ENCODE peak calls at places on chromosomes 16 and 17, in nine cellular contexts. M is OCI-LY7; H is upper lobe of right lung; W is stimulated activated CD4-positive, alpha-beta T cell treated with anti-CD3 and anti-CD28 coated beads, Interleukin-12 subunit alpha, Interleukin-12 subunit beta, amount 100 ng/mL, for 24 hours; L is NCI-H1092; G is SK-N-SH; Q is dermis microvascular lymphatic vessel endothelial cell; B is activated CD4-positive, alpha-beta T cell treated with anti-CD3 and anti-CD28 coated beads, Interleukin-2, amount 50 U/mL, for 48 hours; P is activated CD4-positive, CD25-positive, alpha-beta regulatory T cell. E is an unnamed sample.

GRCh38 chr16:48029768-48030167 is 126.0 kb downstream of the ABCC12 start:
- DNase-seq in M (no peak), H (no peak), W (no peak), L (no peak), G (no peak), Q (no peak), B (no peak), P (no peak), E (no peak)

GRCh38 chr17:70552230-70552981 is 383.1 kb downstream of the KCNJ2 start:
- DNase-seq in M (peak; percentile 69), H (no peak), W (no peak), L (peak; percentile 23), G (peak; percentile 72), Q (peak; percentile 51), B (no peak), P (no peak), E (peak; percentile 36)

GRCh38 chr17:72165202-72165972 is 44.6 kb downstream of the SOX9 start:
- DNase-seq in M (no peak), H (no peak), W (no peak), L (no peak), G (no peak), Q (no peak), B (no peak), P (no peak), E (no peak)

GRCh38 chr17:66399441-66399840 is 97.0 kb downstream of the PRKCA start:
- DNase-seq in M (no peak), H (no peak), W (no peak), L (no peak), G (no peak), Q (no peak), B (no peak), P (no peak), E (no peak)

GRCh38 chr17:13545941-13546340 is 55.8 kb downstream of the HS3ST3A1 start:
- DNase-seq in M (no peak), H (no peak), W (no peak), L (no peak), G (no peak), Q (no peak), B (no peak), P (no peak), E (no peak)

GRCh38 chr16:26795184-26795583 is 271.5 kb upstream of the C16orf82 start:
- DNase-seq in M (peak; percentile 87), H (no peak), W (no peak), L (no peak), G (no peak), Q (no peak), B (peak; percentile 5), P (no peak), E (no peak)

GRCh38 chr17:69466905-69467630 is 52.6 kb downstream of the MAP2K6 start:
- DNase-seq in M (no peak), H (no peak), W (no peak), L (no peak), G (peak; percentile 50), Q (peak; percentile 95), B (no peak), P (no peak), E (peak; percentile 37)

GRCh38 chr17:27473748-27474609 is 17.7 kb downstream of the KSR1 start:
- DNase-seq in M (peak; percentile 52), H (peak; percentile 72), W (peak; percentile 65), L (no peak), G (no peak), Q (peak; percentile 76), B (peak; percentile 88), P (peak; percentile 32), E (no peak)

GRCh38 chr16:68728558-68728957 is 8.5 kb upstream of the CDH1 start:
- DNase-seq in M (no peak), H (no peak), W (no peak), L (no peak), G (no peak), Q (no peak), B (no peak), P (no peak), E (no peak)

GRCh38 chr17:42700890-42701289 is 18.6 kb downstream of the CNTNAP1 start:
- DNase-seq in M (no peak), H (peak; percentile 25), W (no peak), L (no peak), G (peak; percentile 5), Q (no peak), B (no peak), P (no peak), E (no peak)

GRCh38 chr17:80108321-80108971 is 7.1 kb downstream of the GAA start:
- DNase-seq in M (no peak), H (peak; percentile 55), W (no peak), L (no peak), G (no peak), Q (no peak), B (no peak), P (no peak), E (no peak)

GRCh38 chr17:70080541-70081347 is 5.7 kb downstream of the KCNJ16 start:
- DNase-seq in M (no peak), H (no peak), W (no peak), L (no peak), G (no peak), Q (no peak), B (no peak), P (no peak), E (no peak)

GRCh38 chr17:58381124-58381838 is 29.3 kb upstream of the SUPT4H1 start:
- DNase-seq in M (no peak), H (no peak), W (no peak), L (no peak), G (no peak), Q (no peak), B (no peak), P (no peak), E (no peak)

GRCh38 chr16:19114359-19115147 is 789 bp downstream of the ITPRIPL2 start:
- DNase-seq in M (no peak), H (peak; percentile 85), W (no peak), L (peak; percentile 21), G (peak; percentile 25), Q (peak; percentile 75), B (peak; percentile 34), P (no peak), E (no peak)

GRCh38 chr17:17757391-17757791 is 76.1 kb downstream of the RAI1 start:
- DNase-seq in M (peak; percentile 91), H (no peak), W (no peak), L (no peak), G (no peak), Q (no peak), B (peak; percentile 19), P (no peak), E (no peak)

GRCh38 chr16:88499314-88499713 is 46.2 kb downstream of the ZFPM1 start:
- DNase-seq in M (no peak), H (no peak), W (no peak), L (no peak), G (no peak), Q (no peak), B (no peak), P (no peak), E (no peak)

GRCh38 chr17:78399028-78399692 is 20.7 kb downstream of the PGS1 start:
- DNase-seq in M (no peak), H (no peak), W (no peak), L (no peak), G (no peak), Q (no peak), B (no peak), P (no peak), E (no peak)

GRCh38 chr17:73265646-73266640 is 4.3 kb upstream of the CPSF4L start:
- DNase-seq in M (no peak), H (no peak), W (no peak), L (no peak), G (no peak), Q (no peak), B (no peak), P (no peak), E (no peak)

GRCh38 chr16:774086-775001 is 13.8 kb downstream of the MSLN start:
- DNase-seq in M (no peak), H (no peak), W (no peak), L (no peak), G (no peak), Q (no peak), B (no peak), P (no peak), E (no peak)

GRCh38 chr17:40796846-40797245 is 2.9 kb downstream of the KRT28 start:
- DNase-seq in M (no peak), H (no peak), W (no peak), L (no peak), G (no peak), Q (no peak), B (no peak), P (no peak), E (no peak)

GRCh38 chr17:19939993-19940721 is 37.5 kb downstream of the AKAP10 start:
- DNase-seq in M (no peak), H (no peak), W (no peak), L (no peak), G (no peak), Q (no peak), B (no peak), P (no peak), E (no peak)

GRCh38 chr16:29744541-29745101 is 1.2 kb downstream of the C16orf54 start:
- DNase-seq in M (no peak), H (no peak), W (no peak), L (no peak), G (no peak), Q (no peak), B (peak; percentile 22), P (no peak), E (no peak)

GRCh38 chr17:29710891-29711418 is 88.2 kb upstream of the CORO6 start:
- DNase-seq in M (no peak), H (no peak), W (no peak), L (no peak), G (peak; percentile 85), Q (no peak), B (no peak), P (no peak), E (peak; percentile 99)

E was measured in SK-N-DZ.